ENCODE peak calls at places on chromosomes 16 and 17, in nine cellular contexts. R, W, E, I, X, M, G, P and Y are unnamed samples.

GRCh38 chr16:51565149-51565548 is 414.1 kb upstream of the SALL1 start:
- DNase-seq in R (no peak), W (no peak), E (no peak), I (no peak), X (no peak), M (no peak), G (no peak), P (no peak), Y (no peak)

GRCh38 chr16:73071131-73071940 is 23.4 kb upstream of the ZFHX3 start:
- DNase-seq in R (no peak), W (no peak), E (no peak), I (peak), X (no peak), M (no peak), G (no peak), P (peak), Y (peak)

GRCh38 chr16:55955845-55956244 is 80.7 kb upstream of the CES5A start:
- DNase-seq in R (no peak), W (no peak), E (no peak), I (no peak), X (no peak), M (no peak), G (no peak), P (no peak), Y (no peak)

GRCh38 chr17:31401456-31402254 is 10.2 kb downstream of the RAB11FIP4 start:
- DNase-seq in R (no peak), W (no peak), E (no peak), I (no peak), X (no peak), M (no peak), G (no peak), P (no peak), Y (peak)

GRCh38 chr17:78903101-78903779 is at the start of gene CEP295NL:
- DNase-seq in R (no peak), W (no peak), E (no peak), I (peak), X (no peak), M (peak), G (no peak), P (peak), Y (no peak)

GRCh38 chr16:424623-425081 is 797 bp upstream of the RAB11FIP3 start:
- DNase-seq in R (no peak), W (no peak), E (no peak), I (peak), X (no peak), M (no peak), G (no peak), P (no peak), Y (peak)

GRCh38 chr17:70804161-70804560 is 634.8 kb downstream of the KCNJ2 start:
- DNase-seq in R (no peak), W (no peak), E (no peak), I (no peak), X (peak), M (peak), G (no peak), P (no peak), Y (no peak)

GRCh38 chr17:2423271-2423670 is 22.4 kb upstream of the MNT start:
- DNase-seq in R (no peak), W (no peak), E (no peak), I (no peak), X (peak), M (no peak), G (no peak), P (no peak), Y (no peak)

GRCh38 chr16:68247932-68248331 is 2.8 kb downstream of the PLA2G15 start:
- DNase-seq in R (no peak), W (no peak), E (no peak), I (no peak), X (no peak), M (no peak), G (no peak), P (no peak), Y (no peak)

GRCh38 chr16:21599994-21600773 is 807 bp downstream of the METTL9 start:
- DNase-seq in R (no peak), W (no peak), E (no peak), I (peak), X (peak), M (peak), G (no peak), P (peak), Y (no peak)

GRCh38 chr16:8877894-8878522 is 4.1 kb upstream of the LITAFD start:
- DNase-seq in R (no peak), W (no peak), E (no peak), I (no peak), X (peak), M (no peak), G (no peak), P (no peak), Y (no peak)

GRCh38 chr16:24024971-24025370 is 189.2 kb downstream of the PRKCB start:
- DNase-seq in R (no peak), W (no peak), E (no peak), I (no peak), X (no peak), M (no peak), G (no peak), P (no peak), Y (no peak)
- H3K4me3 ChIP-seq in R (no peak), W (no peak), E (no peak), I (no peak), X (no peak), M (no peak), G (no peak), P (no peak), Y (no peak)

GRCh38 chr16:17474572-17474971 is 3.8 kb upstream of the XYLT1 start:
- DNase-seq in R (peak), W (no peak), E (no peak), I (no peak), X (no peak), M (no peak), G (no peak), P (peak), Y (no peak)

GRCh38 chr16:17475104-17475503 is 4.3 kb upstream of the XYLT1 start:
- DNase-seq in R (no peak), W (no peak), E (no peak), I (no peak), X (no peak), M (no peak), G (no peak), P (no peak), Y (no peak)

GRCh38 chr16:17471745-17472075 is 950 bp upstream of the XYLT1 start:
- DNase-seq in R (no peak), W (no peak), E (no peak), I (no peak), X (no peak), M (peak), G (no peak), P (no peak), Y (no peak)

GRCh38 chr16:17474037-17474436 is 3.3 kb upstream of the XYLT1 start:
- DNase-seq in R (peak), W (no peak), E (no peak), I (no peak), X (no peak), M (no peak), G (no peak), P (no peak), Y (no peak)

GRCh38 chr16:17476414-17477259 is 5.9 kb upstream of the XYLT1 start:
- DNase-seq in R (peak), W (no peak), E (no peak), I (peak), X (peak), M (peak), G (peak), P (peak), Y (no peak)
- TF ChIP-seq CTCF in R (peak), W (peak), E (peak), I (peak), X (peak), M (peak), G (peak), P (peak), Y (peak)

DNA sequence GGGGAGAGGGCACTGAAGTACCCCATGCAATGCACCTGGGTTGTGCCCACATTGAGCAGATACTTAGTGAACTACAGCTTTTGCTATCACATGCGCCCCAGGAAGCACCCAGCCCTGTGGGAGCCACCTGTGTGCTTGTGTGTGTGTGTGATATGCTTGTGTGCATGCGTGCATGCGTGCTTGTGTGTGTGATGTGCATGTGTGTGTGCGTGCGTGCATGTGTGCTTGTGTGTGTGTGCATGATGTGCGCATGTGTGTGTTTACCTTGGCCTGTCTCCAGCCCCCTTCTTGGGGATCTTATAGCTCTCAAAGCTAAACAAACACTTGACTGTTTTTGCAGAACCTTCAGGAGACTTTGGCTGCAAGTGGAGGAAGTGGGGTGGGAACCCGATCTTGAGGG is 841 bp downstream of the C16orf89 start:
- DNase-seq in R (no peak), W (no peak), E (no peak), I (no peak), X (peak), M (peak), G (peak), P (no peak), Y (no peak)
- H3K4me3 ChIP-seq in R (no peak), W (no peak), E (no peak), I (no peak), X (no peak), M (no peak), G (no peak), P (no peak), Y (no peak)

DNA sequence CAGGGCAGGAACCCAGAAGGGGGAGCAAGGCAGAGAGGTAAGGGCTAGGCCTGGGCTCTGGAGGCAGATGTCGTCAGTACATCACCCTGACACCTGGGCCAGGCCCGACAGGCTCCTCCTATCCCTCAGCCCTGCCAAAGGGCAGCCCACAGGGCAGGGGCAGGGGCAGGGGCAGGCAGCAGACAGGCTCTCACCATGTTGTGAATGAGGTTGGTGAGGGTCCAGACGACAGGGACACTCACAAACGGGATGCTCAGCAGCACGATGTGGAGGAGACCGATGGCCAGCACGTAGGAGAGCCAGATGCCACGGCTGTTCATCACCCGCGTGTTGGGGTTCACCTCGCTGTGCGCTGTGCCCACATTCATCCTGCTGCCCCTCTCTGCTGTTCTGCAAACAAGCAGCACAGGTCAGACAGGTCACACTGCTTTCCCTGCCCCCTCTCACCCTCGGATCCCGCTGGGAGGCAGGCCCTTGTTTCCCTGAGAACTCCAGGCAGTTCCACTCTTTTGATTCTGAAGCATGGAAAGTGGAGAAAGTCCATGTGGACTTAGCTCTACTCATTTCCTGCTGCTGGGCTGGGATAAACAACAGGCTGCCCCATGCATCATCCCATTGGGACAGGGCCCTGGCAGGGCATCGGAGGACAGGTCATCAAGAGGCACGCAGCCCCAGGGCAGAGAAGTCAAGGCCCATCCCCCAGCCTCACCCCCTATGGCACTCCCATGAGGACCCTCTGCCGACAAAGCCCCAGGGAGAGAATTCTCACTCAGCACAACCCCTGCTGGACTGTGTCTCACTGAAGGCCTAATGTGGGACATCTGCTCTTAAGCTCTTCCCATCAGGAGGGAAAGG is 3.3 kb downstream of the ORMDL3 start:
- DNase-seq in R (no peak), W (no peak), E (no peak), I (no peak), X (no peak), M (peak), G (peak), P (peak), Y (no peak)
- TF ChIP-seq CTCF in R (no peak), W (no peak), E (no peak), I (peak), X (no peak), M (peak), G (peak), P (peak), Y (no peak)

GRCh38 chr17:30086896-30087295 is 29.7 kb upstream of the NSRP1 start:
- DNase-seq in R (no peak), W (no peak), E (no peak), I (no peak), X (no peak), M (no peak), G (no peak), P (no peak), Y (no peak)
- H3K4me3 ChIP-seq in R (no peak), W (no peak), E (no peak), I (no peak), X (no peak), M (no peak), G (no peak), P (no peak), Y (no peak)

GRCh38 chr17:75081611-75082540 is 5.9 kb upstream of the SLC16A5 start:
- DNase-seq in R (no peak), W (no peak), E (no peak), I (no peak), X (no peak), M (no peak), G (no peak), P (no peak), Y (no peak)

GRCh38 chr17:75086496-75087181 is 1.1 kb upstream of the SLC16A5 start:
- DNase-seq in R (no peak), W (no peak), E (no peak), I (peak), X (no peak), M (no peak), G (no peak), P (no peak), Y (no peak)

GRCh38 chr17:75079023-75079373 is 8.8 kb upstream of the SLC16A5 start:
- DNase-seq in R (no peak), W (no peak), E (no peak), I (peak), X (no peak), M (no peak), G (no peak), P (no peak), Y (no peak)

GRCh38 chr17:75084039-75084660 is 3.6 kb upstream of the SLC16A5 start:
- DNase-seq in R (no peak), W (no peak), E (no peak), I (peak), X (no peak), M (no peak), G (peak), P (no peak), Y (no peak)

DNA sequence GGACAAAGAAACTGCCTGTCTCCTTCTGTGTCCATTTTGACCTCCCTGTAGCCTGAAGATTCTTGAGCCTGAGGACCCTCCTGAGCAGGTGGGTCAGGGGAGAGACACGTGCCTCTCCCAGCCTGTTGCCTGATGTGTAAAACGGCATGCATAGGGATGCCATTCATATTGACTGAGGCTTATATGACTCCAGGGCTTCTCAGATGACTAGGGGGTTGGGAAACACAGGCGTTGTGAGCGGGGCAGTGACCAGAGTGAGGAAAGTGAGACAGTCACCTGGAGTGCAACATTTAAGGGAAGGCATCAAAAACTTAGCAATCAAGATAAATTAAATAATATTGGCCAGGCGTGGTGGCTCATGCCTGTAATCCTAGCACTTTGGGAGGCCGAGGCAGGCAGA is 5.1 kb upstream of the SLC16A5 start:
- DNase-seq in R (no peak), W (no peak), E (no peak), I (no peak), X (no peak), M (no peak), G (no peak), P (no peak), Y (no peak)
- TF ChIP-seq CTCF in R (no peak), W (no peak), E (no peak), I (no peak), X (no peak), M (no peak), G (no peak), P (no peak), Y (no peak)

GRCh38 chr16:3949946-3950342 is 69.4 kb upstream of the CREBBP start:
- DNase-seq in R (no peak), W (no peak), E (no peak), I (no peak), X (no peak), M (no peak), G (no peak), P (no peak), Y (no peak)
- H3K4me3 ChIP-seq in R (no peak), W (peak), E (peak), I (no peak), X (no peak), M (peak), G (no peak), P (no peak), Y (peak)